ENCODE peak calls at places on chromosomes 13 and 19, in nine cellular contexts. Q is ovary, A is nephron progenitor cell, D is cardiac fibroblast, R is tibial artery, O is colonic mucosa, G is A549, X is MM.1S, J is endothelial cell. S is an unnamed sample.

GRCh38 chr19:3324405-3324856 is 42.0 kb upstream of the NFIC start:
- DNase-seq in Q (peak), A (peak), D (peak), R (no peak), O (peak), G (peak), X (peak), J (peak), S (no peak)

GRCh38 chr13:84570831-84571230 is 688.6 kb upstream of the SLITRK1 start:
- DNase-seq in Q (no peak), A (no peak), D (peak), R (no peak), O (no peak), G (no peak), X (no peak), J (no peak), S (peak)

GRCh38 chr19:41945135-41945766 is 13.9 kb downstream of the RABAC1 start:
- DNase-seq in Q (no peak), A (no peak), D (no peak), R (no peak), O (peak), G (no peak), X (peak), J (no peak), S (no peak)

GRCh38 chr13:78602561-78603239 is 652 bp downstream of the POU4F1 start:
- DNase-seq in Q (no peak), A (no peak), D (no peak), R (no peak), O (no peak), G (no peak), X (peak), J (no peak), S (no peak)

GRCh38 chr19:56994251-56995017 is 125.4 kb upstream of the USP29 start:
- DNase-seq in Q (peak), A (no peak), D (no peak), R (no peak), O (no peak), G (no peak), X (no peak), J (no peak), S (no peak)

GRCh38 chr13:95474992-95475391 is 77.5 kb upstream of the CLDN10 start:
- DNase-seq in Q (no peak), A (peak), D (no peak), R (no peak), O (no peak), G (no peak), X (no peak), J (peak), S (no peak)

GRCh38 chr19:13073263-13073662 is 29.4 kb downstream of the LYL1 start:
- DNase-seq in Q (no peak), A (no peak), D (no peak), R (no peak), O (no peak), G (no peak), X (no peak), J (no peak), S (no peak)

GRCh38 chr13:113897966-113898365 is 34.1 kb upstream of the GAS6 start:
- DNase-seq in Q (no peak), A (no peak), D (peak), R (no peak), O (peak), G (no peak), X (no peak), J (no peak), S (no peak)

GRCh38 chr19:54573330-54573872 is at the start of gene LILRA2:
- DNase-seq in Q (no peak), A (no peak), D (no peak), R (no peak), O (no peak), G (no peak), X (no peak), J (no peak), S (no peak)

GRCh38 chr19:20244356-20244755 is 77.3 kb downstream of the ZNF486 start:
- DNase-seq in Q (no peak), A (no peak), D (no peak), R (no peak), O (no peak), G (no peak), X (peak), J (no peak), S (no peak)

GRCh38 chr19:49210108-49210900 is 52.7 kb downstream of the TRPM4 start:
- DNase-seq in Q (peak), A (peak), D (peak), R (no peak), O (peak), G (peak), X (no peak), J (peak), S (no peak)

DNA sequence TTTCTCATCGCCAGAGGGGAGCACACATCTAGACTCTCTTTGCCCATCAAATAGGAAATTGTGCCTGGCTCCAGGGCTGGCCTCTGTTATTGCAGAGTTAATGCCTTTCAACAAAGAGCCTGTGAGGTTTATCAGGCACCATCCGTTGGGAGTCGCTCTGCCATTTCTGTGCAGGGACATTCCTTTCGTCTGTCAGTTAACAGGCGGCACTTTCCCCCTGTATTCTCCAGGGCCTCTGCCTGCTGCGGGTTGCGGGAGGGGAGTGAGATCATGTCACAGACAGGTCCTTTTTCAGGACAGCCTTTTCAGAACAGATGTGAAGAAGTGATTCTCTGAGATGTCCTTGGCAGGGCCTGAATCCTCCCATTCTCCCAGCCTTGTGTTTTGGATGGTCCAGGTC is 14.8 kb downstream of the SERP2 start:
- DNase-seq in Q (no peak), A (peak), D (no peak), R (no peak), O (no peak), G (no peak), X (no peak), J (no peak), S (no peak)
- TF ChIP-seq CTCF in Q (no peak), A (no peak), D (no peak), R (no peak), O (no peak), G (no peak), X (no peak), J (no peak), S (no peak)

GRCh38 chr13:59464926-59465325 is 698.8 kb downstream of the DIAPH3 start:
- DNase-seq in Q (no peak), A (no peak), D (no peak), R (no peak), O (no peak), G (no peak), X (no peak), J (no peak), S (no peak)
- TF ChIP-seq CTCF in Q (no peak), A (no peak), D (no peak), R (no peak), O (no peak), G (no peak), X (no peak), J (no peak), S (no peak)

GRCh38 chr19:40193587-40193849 is 2.3 kb downstream of the MAP3K10 start:
- DNase-seq in Q (no peak), A (no peak), D (peak), R (no peak), O (no peak), G (no peak), X (no peak), J (no peak), S (peak)

GRCh38 chr19:40190891-40191835 is at the start of gene MAP3K10:
- DNase-seq in Q (peak), A (peak), D (peak), R (peak), O (peak), G (peak), X (peak), J (peak), S (peak)

GRCh38 chr19:40192758-40193586 is 1.7 kb downstream of the MAP3K10 start:
- DNase-seq in Q (no peak), A (no peak), D (no peak), R (no peak), O (no peak), G (no peak), X (no peak), J (no peak), S (no peak)

DNA sequence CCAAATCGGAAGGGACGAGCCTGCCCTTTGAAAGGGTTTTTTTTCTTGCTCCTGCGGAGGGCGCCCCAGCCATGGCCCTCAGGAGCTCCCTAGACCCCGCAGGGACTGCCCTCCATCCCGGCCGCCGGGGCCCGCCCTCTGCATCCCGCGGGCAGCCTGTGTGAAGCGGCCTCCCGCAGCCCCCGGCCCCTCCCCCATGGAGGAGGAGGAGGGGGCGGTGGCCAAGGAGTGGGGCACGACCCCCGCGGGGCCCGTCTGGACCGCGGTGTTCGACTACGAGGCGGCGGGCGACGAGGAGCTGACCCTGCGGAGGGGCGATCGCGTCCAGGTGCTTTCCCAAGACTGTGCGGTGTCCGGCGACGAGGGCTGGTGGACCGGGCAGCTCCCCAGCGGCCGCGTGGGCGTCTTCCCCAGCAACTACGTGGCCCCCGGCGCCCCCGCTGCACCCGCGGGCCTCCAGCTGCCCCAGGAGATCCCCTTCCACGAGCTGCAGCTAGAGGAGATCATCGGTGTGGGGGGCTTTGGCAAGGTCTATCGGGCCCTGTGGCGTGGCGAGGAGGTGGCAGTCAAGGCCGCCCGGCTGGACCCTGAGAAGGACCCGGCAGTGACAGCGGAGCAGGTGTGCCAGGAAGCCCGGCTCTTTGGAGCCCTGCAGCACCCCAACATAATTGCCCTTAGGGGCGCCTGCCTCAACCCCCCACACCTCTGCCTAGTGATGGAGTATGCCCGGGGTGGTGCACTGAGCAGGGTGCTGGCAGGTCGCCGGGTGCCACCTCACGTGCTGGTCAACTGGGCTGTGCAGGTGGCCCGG is 815 bp downstream of the MAP3K10 start:
- DNase-seq in Q (peak), A (peak), D (no peak), R (no peak), O (peak), G (peak), X (peak), J (peak), S (no peak)
- TF ChIP-seq CTCF in Q (no peak), A (no peak), D (peak), R (no peak), O (no peak), G (peak), X (peak), J (no peak), S (peak)

DNA sequence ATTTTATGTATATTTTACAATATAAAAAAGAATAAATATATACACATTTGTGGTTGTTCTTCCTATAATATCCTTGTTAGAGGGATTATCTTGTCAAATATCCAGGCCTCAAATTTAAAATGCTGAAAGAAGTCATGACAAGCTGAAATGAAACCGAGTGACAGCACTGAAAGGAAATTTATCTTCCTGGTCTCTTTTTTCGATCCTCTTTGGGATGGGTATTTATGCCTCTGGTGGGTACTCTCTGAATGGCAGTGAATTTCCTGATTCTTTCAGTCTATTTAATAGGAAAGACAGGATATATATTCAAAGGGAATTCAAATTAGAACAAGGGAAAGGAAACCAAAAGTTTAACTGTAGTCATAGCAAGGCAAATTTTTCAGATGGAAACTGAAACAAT is 98.0 kb downstream of the DLEU7 start:
- DNase-seq in Q (no peak), A (no peak), D (no peak), R (no peak), O (no peak), G (no peak), X (no peak), J (no peak), S (no peak)
- TF ChIP-seq CTCF in Q (no peak), A (no peak), D (no peak), R (no peak), O (no peak), G (no peak), X (no peak), J (peak), S (peak)

S was measured in HFFc6.